ENCODE peak calls at places on chromosomes 7 and 10, in nine cellular contexts. C, N, B, G, V, S, W, E and X are unnamed samples.

GRCh38 chr10:102620138-102620591 is 24.1 kb upstream of the TRIM8 start:
- DNase-seq in N (no peak), C (no peak), E (no peak), G (no peak), V (no peak), S (no peak), W (peak), B (no peak), X (no peak)

GRCh38 chr7:116897661-116898060 is 35.3 kb downstream of the CAPZA2 start:
- DNase-seq in E (no peak), V (no peak), C (no peak), B (no peak), N (no peak), G (no peak), W (no peak), S (no peak), X (no peak)

GRCh38 chr10:103693070-103693811 is 162.1 kb downstream of the SH3PXD2A start:
- DNase-seq in W (peak), E (no peak), B (peak), G (no peak), N (no peak), V (no peak), C (no peak), S (peak), X (peak)

GRCh38 chr10:124994573-124995473 is 52.9 kb downstream of the ZRANB1 start:
- DNase-seq in V (no peak), N (no peak), W (no peak), B (no peak), S (no peak), E (no peak), C (no peak), G (no peak), X (no peak)

GRCh38 chr7:97733276-97734206 is 1.7 kb downstream of the TAC1 start:
- DNase-seq in E (no peak), N (no peak), V (no peak), W (no peak), G (no peak), S (peak), C (no peak), B (peak), X (no peak)

GRCh38 chr10:94496010-94496409 is 49.6 kb upstream of the HELLS start:
- DNase-seq in W (no peak), N (no peak), B (no peak), C (no peak), G (no peak), S (no peak), E (no peak), V (no peak), X (no peak)

GRCh38 chr10:69202332-69202731 is 17.8 kb upstream of the HKDC1 start:
- DNase-seq in B (no peak), V (no peak), S (no peak), W (no peak), G (no peak), E (no peak), C (no peak), N (no peak), X (no peak)

GRCh38 chr10:119680668-119681070 is 29.5 kb downstream of the BAG3 start:
- DNase-seq in S (peak), E (no peak), W (no peak), V (no peak), G (no peak), B (no peak), C (no peak), N (no peak), X (no peak)

GRCh38 chr10:29295813-29296212 is 6.9 kb downstream of the LYZL1 start:
- DNase-seq in E (no peak), S (no peak), G (no peak), N (no peak), B (no peak), W (no peak), C (no peak), V (no peak), X (no peak)

GRCh38 chr10:110629680-110630191 is 14.4 kb upstream of the RBM20 start:
- DNase-seq in C (no peak), G (no peak), N (no peak), W (no peak), S (peak), V (no peak), B (no peak), E (no peak), X (no peak)

GRCh38 chr7:80851896-80852476 is 66.9 kb downstream of the SEMA3C start:
- DNase-seq in S (no peak), W (no peak), N (no peak), C (no peak), G (no peak), B (no peak), E (no peak), V (no peak), X (no peak)

GRCh38 chr7:102424787-102425218 is 8.6 kb upstream of the ORAI2 start:
- DNase-seq in N (no peak), W (peak), G (no peak), B (no peak), S (no peak), C (no peak), E (no peak), V (no peak), X (peak)
- H3K27ac ChIP-seq in N (no peak), W (peak), G (peak), B (no peak), S (no peak), C (peak), E (no peak), V (no peak), X (peak)

DNA sequence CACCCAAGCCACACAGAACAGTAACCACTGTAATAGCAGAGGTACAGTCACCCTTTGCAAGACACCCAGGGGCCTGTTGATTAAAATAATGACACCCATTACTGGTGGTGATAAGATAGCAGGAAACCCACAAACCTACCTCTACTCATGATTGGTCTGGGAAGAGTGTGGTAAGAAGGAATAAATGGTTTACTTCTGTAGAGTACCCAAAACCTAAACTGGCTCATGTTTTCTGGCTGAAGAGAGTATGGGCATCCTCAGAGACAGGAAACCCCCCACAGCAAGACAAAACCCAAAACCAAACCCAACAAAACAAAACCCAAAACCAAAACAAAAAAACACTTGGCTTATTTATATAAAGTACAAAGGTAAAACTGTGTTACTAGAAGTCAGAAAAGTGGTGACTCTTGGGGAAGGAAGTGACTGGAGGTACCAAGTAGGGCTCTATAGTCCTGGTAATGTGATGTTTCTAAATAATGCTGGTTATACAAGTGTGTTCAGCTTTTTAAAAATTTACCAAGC is 15.5 kb upstream of the DNAJB12 start:
- DNase-seq in E (no peak), V (no peak), N (no peak), C (no peak), W (no peak), G (no peak), B (no peak), S (no peak), X (no peak)
- H3K27ac ChIP-seq in E (no peak), V (no peak), N (no peak), C (no peak), W (no peak), G (no peak), B (no peak), S (no peak), X (no peak)

DNA sequence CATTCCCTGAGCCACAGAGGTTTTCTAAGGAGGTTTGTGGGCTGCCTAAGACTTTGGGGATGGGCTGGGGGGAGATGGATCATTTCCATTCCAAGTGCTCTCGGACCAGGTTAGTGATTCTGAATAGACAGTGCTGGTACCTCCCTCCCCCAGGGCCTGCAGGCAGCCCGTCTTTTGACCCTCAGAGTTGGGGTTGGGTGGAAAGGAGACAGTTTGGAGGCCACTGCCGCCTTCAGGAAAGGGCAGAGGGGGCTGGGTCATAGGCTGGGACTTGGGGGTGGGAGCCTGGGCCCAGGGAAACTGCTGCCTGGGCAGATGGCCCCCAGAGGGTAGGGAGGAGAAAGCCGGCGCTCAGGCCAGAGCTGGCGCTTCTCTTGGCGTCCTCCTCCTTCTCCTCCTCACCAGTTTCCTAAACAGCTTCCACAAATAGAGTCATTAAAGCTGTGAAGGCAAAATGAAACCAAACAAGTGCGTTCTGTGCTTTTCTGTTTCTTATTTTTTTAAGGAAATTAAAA is 4.4 kb downstream of the UNC5B start:
- DNase-seq in C (no peak), E (peak), N (no peak), V (no peak), B (no peak), S (no peak), G (no peak), W (no peak), X (no peak)
- H3K27ac ChIP-seq in C (no peak), E (peak), N (peak), V (peak), B (peak), S (peak), G (no peak), W (peak), X (peak)

DNA sequence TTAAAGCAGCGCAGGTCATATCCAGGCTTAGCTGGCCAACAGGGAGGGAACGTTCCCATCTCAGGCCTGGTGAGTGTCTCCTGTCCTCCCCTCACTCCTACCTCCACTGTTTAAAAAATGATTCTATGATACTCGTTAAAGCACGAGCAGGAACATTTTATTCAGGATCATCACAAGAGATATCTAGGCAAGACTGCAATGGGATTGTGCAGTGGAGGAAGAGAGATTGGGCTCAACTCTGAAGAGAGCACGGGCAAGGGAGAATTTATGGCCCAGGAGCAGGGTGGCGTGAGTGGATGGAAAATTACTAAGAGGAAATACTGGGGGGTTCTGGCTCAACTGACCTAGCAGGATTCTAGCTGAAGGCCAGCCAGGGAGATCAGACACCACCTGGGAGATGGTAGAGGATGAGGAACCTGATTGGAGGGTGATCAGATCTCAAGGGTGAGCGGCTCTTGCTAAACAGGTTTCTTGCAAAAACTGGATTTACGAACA is 9.0 kb upstream of the HSPB1 start:
- DNase-seq in V (no peak), C (no peak), G (no peak), B (no peak), N (no peak), W (no peak), E (no peak), S (no peak), X (no peak)
- H3K27ac ChIP-seq in V (peak), C (peak), G (no peak), B (no peak), N (peak), W (peak), E (peak), S (no peak), X (peak)

GRCh38 chr10:4241724-4242345 is 456.8 kb upstream of the KLF6 start:
- DNase-seq in V (no peak), N (no peak), E (no peak), C (no peak), B (peak), G (no peak), W (no peak), S (peak), X (no peak)
- H3K27ac ChIP-seq in V (peak), N (peak), E (peak), C (peak), B (peak), G (no peak), W (peak), S (peak), X (no peak)

DNA sequence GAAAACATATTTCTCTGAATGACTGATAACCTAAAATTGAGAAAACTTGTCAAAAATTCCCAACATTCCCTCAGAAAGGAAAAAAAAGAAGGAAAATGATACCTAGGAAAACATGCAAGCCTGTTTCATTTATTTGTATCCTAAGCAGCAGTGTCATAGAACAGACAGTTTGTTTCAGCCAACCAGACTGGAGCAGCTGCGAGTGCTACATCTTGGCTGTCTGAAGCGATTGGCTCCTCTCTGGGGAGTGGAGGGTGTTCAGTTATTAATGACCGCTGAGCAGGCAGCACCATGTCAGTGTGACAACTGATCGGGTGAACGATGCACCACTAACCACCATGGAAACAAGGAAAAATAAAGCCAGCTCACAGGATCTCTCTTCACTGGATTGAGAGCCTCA is at the start of gene LRRN3:
- DNase-seq in N (no peak), G (no peak), W (no peak), B (peak), C (no peak), E (no peak), S (peak), V (peak), X (peak)
- H3K27ac ChIP-seq in N (no peak), G (peak), W (no peak), B (no peak), C (no peak), E (no peak), S (peak), V (no peak), X (no peak)

GRCh38 chr7:51611937-51612336 is 295.3 kb upstream of the COBL start:
- DNase-seq in W (no peak), E (no peak), B (peak), C (no peak), G (no peak), N (no peak), S (no peak), V (no peak), X (no peak)
- H3K27ac ChIP-seq in W (no peak), E (no peak), B (no peak), C (no peak), G (no peak), N (no peak), S (no peak), V (no peak), X (no peak)

DNA sequence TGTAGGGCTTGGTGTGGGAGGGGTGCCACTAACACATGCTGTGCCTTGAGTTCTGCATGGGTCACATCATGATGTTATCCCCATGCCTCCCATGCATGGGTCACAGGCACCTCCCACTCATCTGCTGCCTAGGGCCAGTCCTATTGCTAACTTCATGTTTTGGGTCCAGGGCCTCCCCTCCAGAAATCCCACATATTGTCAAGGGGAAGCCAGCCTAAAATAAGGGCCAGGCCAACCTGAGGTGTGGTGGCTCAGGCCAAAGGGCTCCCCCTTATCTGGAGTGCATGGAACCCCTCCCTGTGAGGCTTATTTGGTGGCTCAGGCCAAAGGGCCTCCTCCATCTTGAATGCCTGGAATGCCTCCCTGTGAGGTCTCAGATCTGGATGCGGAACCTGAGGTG is 299.0 kb downstream of the RPS24 start:
- DNase-seq in W (no peak), E (no peak), S (no peak), V (no peak), B (no peak), N (peak), C (no peak), G (no peak), X (no peak)
- H3K27ac ChIP-seq in W (peak), E (no peak), S (no peak), V (peak), B (no peak), N (no peak), C (no peak), G (no peak), X (no peak)

DNA sequence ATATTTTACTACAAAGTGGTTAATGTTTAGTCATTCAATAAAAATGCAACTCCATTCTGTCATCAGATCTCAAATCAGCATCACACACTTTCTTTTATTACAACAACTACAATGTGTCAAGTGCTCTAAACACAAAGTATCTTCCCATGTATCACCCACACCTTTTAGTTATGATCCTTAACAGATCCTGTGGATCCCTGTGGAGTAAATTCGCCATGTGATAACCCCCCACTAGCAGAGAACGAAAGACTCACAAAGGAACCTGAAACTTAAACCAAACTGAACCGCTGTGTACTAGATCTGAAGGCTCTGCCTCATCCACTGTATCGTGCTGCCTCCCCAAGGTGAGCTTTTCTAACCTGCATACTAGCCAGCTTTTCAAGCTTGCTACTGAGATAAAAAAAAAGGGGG is 1.8 kb downstream of the DPY19L1 start:
- DNase-seq in V (no peak), E (no peak), C (no peak), S (peak), W (peak), G (no peak), B (peak), N (no peak), X (no peak)
- H3K27ac ChIP-seq in V (no peak), E (no peak), C (no peak), S (no peak), W (peak), G (no peak), B (no peak), N (no peak), X (no peak)